ENCODE peak calls at places on chromosomes 6 and 20, in six cellular contexts. I, J, C, V, R and Q are unnamed samples.

GRCh38 chr6:150452642-150453243 is 83.9 kb downstream of the IYD start:
- DNase-seq in V (no peak), C (peak), J (no peak), R (no peak), I (no peak), Q (no peak)

GRCh38 chr6:5671162-5671561 is 335.6 kb downstream of the NRN1 start:
- DNase-seq in V (peak), I (no peak), J (no peak), C (no peak), R (peak), Q (peak)

GRCh38 chr6:56902551-56903464 is 52.1 kb upstream of the BEND6 start:
- DNase-seq in J (no peak), I (no peak), V (peak), R (peak), C (no peak), Q (peak)

GRCh38 chr20:61440548-61441055 is 188.5 kb downstream of the CDH4 start:
- DNase-seq in R (no peak), J (no peak), C (no peak), V (no peak), I (no peak), Q (no peak)

GRCh38 chr6:37938909-37939308 is 119.4 kb downstream of the ZFAND3 start:
- DNase-seq in C (no peak), V (peak), J (no peak), I (no peak), R (no peak), Q (no peak)

GRCh38 chr6:85464722-85465150 is 14.9 kb downstream of the NT5E start:
- DNase-seq in R (no peak), V (peak), I (no peak), C (no peak), J (peak), Q (peak)

GRCh38 chr6:77038801-77039200 is 424.5 kb downstream of the HTR1B start:
- DNase-seq in R (no peak), J (no peak), V (peak), C (no peak), I (no peak), Q (peak)

GRCh38 chr6:2976571-2977085 is 5.3 kb upstream of the SERPINB6 start:
- DNase-seq in I (no peak), C (no peak), J (no peak), V (peak), R (no peak), Q (peak)

GRCh38 chr6:152124432-152125074 is 317.1 kb downstream of the ESR1 start:
- DNase-seq in C (no peak), J (peak), R (peak), V (peak), I (no peak), Q (peak)

DNA sequence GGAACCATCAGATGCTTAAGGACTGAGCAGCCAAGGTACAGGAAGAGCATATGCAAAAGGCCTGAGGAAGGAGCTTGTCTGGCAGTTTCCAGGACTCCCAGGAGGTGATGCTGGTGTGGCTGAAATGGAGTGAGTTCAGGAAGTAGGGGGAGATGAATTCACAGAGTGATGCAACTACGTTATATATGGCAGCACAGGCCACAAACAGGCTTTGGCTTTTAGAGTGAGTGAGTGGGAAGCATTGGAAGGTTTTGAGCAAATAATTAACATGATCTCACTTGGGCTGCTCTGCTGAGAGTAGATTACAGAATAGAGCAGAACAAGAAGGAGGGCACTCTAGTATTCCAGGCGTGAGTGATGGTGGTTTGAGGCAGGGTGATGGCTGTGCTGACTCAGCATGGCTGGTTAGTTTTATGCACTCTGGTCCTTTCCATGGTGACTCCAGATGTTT is 6.5 kb downstream of the BTN2A2 start:
- DNase-seq in I (no peak), R (no peak), J (no peak), C (no peak), V (no peak), Q (peak)
- TF ChIP-seq CTCF in I (no peak), R (no peak), J (no peak), C (no peak), V (no peak), Q (no peak)

DNA sequence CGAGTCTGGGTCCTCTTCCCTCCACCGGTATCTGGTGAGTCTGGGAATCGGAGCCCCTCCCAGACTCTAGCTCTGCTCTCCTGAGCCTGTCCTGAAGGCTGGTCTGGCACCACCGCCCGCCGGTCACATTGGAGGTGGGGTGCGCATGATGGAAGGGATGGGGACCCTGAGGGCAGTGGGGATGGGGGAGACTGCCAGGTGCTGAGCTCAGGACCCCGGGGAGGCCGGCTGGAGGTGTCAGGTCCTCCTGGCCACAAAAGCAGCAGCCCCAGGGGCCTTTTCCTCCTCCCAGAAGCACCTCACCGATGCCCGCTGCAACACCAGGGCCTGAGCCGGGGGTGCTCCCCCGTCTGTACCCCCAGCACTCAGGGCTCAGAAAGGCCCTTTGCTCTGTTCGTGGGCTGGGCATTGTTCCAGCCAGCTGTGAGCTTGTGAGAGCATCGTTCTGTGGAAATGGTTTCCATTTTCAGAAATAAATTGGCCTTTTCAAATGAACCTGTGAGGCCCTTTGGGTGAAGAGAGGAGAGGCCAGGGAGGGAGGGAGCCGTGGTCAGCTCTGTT is 2.5 kb upstream of the NPBWR2 start:
- DNase-seq in R (no peak), V (no peak), C (no peak), I (no peak), J (no peak), Q (no peak)
- TF ChIP-seq CTCF in R (no peak), V (no peak), C (no peak), I (no peak), J (no peak), Q (no peak)

GRCh38 chr6:23081701-23082100 is 512.3 kb downstream of the HDGFL1 start:
- DNase-seq in R (no peak), C (no peak), I (no peak), V (no peak), J (no peak), Q (peak)
- TF ChIP-seq CTCF in R (no peak), C (no peak), I (peak), V (peak), J (no peak), Q (no peak)

DNA sequence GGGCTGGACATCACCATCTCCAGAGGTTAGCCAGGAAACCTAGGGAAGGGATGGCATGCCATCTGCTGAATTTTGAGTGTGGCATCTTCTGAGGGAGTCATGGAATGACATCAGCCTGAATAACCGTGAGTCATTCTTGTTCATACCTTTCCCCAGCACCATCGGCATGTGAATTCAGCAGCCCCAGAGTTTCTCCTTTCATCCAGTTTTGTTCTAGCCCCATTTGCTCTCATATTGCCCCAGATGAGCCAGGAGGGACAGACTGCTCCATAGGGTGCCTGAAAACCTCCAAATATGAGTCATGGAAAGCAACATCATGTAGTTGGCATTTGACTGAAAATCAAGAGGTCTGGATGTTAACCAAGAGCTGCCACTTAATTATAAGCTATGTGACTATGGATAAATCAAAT is 219.2 kb upstream of the SGK1 start:
- DNase-seq in R (no peak), J (peak), C (no peak), V (peak), I (no peak), Q (peak)
- TF ChIP-seq CTCF in R (no peak), J (no peak), C (no peak), V (no peak), I (no peak), Q (no peak)

GRCh38 chr6:156378853-156379252 is 398.3 kb upstream of the ARID1B start:
- DNase-seq in I (no peak), C (no peak), J (no peak), R (no peak), V (no peak), Q (no peak)
- TF ChIP-seq CTCF in I (no peak), C (no peak), J (peak), R (peak), V (no peak), Q (no peak)

GRCh38 chr20:52193133-52193532 is 1.6 kb upstream of the ZFP64 start:
- DNase-seq in V (no peak), R (no peak), J (no peak), C (no peak), I (no peak), Q (no peak)

GRCh38 chr20:52191436-52192295 is at the start of gene ZFP64:
- DNase-seq in J (peak), C (peak), V (peak), R (peak), I (peak), Q (peak)

GRCh38 chr20:52193886-52194545 is 2.4 kb upstream of the ZFP64 start:
- DNase-seq in I (no peak), R (no peak), V (no peak), J (no peak), C (no peak), Q (no peak)

GRCh38 chr20:52191132-52191435 is 495 bp downstream of the ZFP64 start:
- DNase-seq in J (no peak), V (no peak), R (no peak), I (no peak), C (no peak), Q (peak)

DNA sequence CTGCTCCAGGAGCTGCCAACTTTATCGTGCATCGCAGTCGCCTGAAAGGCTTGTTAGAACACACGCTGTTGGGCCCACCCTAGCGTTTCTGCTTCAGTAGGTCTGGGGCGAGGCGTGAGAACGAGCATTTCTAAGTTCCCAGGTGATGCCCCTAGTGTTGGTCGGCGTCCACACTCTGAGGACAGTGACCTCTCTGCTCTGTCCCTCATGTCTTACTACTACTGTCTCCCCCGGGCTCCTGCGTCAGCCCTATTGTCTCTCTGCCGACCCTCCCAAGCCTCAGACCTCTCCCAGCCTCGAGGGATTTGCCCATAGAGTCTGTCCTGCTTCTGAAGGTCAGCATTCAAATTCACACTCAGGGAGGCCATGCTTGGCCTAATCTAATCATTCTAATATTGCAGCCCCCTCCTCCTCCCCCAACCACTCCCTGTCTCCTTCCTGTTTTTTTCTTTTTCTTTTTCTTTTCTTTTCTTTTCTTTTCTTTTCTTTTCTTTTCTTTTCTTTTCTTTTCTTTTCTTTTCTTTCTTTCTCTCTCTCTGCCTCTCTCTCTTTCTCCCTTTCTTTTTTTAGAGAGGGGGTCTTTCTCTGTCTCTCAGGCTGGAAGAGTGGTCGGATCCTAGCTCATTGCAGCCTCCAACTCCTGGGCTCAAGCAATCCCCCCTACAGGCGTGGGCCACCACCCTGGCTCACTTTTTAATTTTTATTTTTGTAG is 873 bp upstream of the ZFP64 start:
- DNase-seq in J (peak), C (peak), I (no peak), V (no peak), R (peak), Q (no peak)
- TF ChIP-seq CTCF in J (no peak), C (no peak), I (peak), V (peak), R (peak), Q (no peak)